ENCODE peak calls at places on chromosomes 7 and 10, in seven cellular contexts. Q is astrocyte, L is hepatocyte, N is SK-N-SH, E is fibroblast of lung, H is PC-3, Z is mammary epithelial cell. O is an unnamed sample.

GRCh38 chr10:3785849-3786290 is 861 bp upstream of the KLF6 start:
- DNase-seq in Z (peak; percentile 52), Q (peak; percentile 28), L (peak; percentile 48), N (peak; percentile 67), H (no peak), E (peak; percentile 68), O (peak; percentile 47)

GRCh38 chr10:131842351-131843088 is 58.3 kb upstream of the PPP2R2D start:
- DNase-seq in Z (no peak), Q (no peak), E (no peak), N (no peak), L (no peak), H (no peak), O (no peak)

GRCh38 chr10:121352456-121352855 is 245.8 kb downstream of the FGFR2 start:
- DNase-seq in E (no peak), Z (peak; percentile 25), H (no peak), Q (no peak), L (peak; percentile 37), N (no peak), O (no peak)

GRCh38 chr7:80942261-80943041 is 23.6 kb upstream of the SEMA3C start:
- DNase-seq in N (peak; percentile 38), H (peak; percentile 95), Q (peak; percentile 98), L (peak; percentile 83), Z (peak; percentile 99), E (peak; percentile 96), O (peak; percentile 56)

GRCh38 chr10:7397636-7398035 is 13.2 kb downstream of the SFMBT2 start:
- DNase-seq in N (no peak), Z (no peak), E (no peak), H (no peak), L (no peak), Q (no peak), O (no peak)

GRCh38 chr7:2224934-2225333 is 7.8 kb downstream of the MAD1L1 start:
- DNase-seq in Q (no peak), N (no peak), H (peak; percentile 87), L (no peak), E (no peak), Z (peak; percentile 54), O (no peak)

GRCh38 chr10:4677296-4678021 is 148.5 kb upstream of the AKR1E2 start:
- DNase-seq in H (peak; percentile 68), Z (peak; percentile 94), Q (peak; percentile 77), N (no peak), L (peak; percentile 48), E (peak; percentile 94), O (no peak)

GRCh38 chr7:76356823-76357222 is 2.0 kb downstream of the YWHAG start:
- DNase-seq in E (no peak), N (peak; percentile 57), Q (no peak), Z (peak; percentile 67), L (peak; percentile 54), H (peak; percentile 75), O (no peak)

GRCh38 chr10:50876409-50876808 is 9.0 kb downstream of the A1CF start:
- DNase-seq in N (no peak), Z (no peak), H (no peak), E (no peak), L (no peak), Q (no peak), O (no peak)

GRCh38 chr7:70215491-70215890 is 617.2 kb downstream of the AUTS2 start:
- DNase-seq in Z (peak; percentile 3), E (peak; percentile 8), Q (peak; percentile 78), N (no peak), H (no peak), L (no peak), O (no peak)

GRCh38 chr7:47332213-47332612 is 249.7 kb downstream of the TNS3 start:
- DNase-seq in N (no peak), E (no peak), Q (no peak), H (no peak), L (no peak), Z (no peak), O (no peak)

GRCh38 chr10:83680470-83680891 is 458.8 kb upstream of the GHITM start:
- DNase-seq in E (no peak), H (no peak), L (no peak), Z (no peak), Q (no peak), N (no peak), O (peak; percentile 91)

GRCh38 chr10:790821-791551 is 101.5 kb upstream of the DIP2C start:
- DNase-seq in Q (no peak), Z (no peak), N (peak; percentile 10), H (no peak), L (no peak), E (no peak), O (no peak)

GRCh38 chr10:122780391-122780790 is 65.3 kb downstream of the CUZD1 start:
- DNase-seq in E (no peak), Q (peak; percentile 9), N (no peak), L (no peak), Z (peak; percentile 40), H (peak; percentile 52), O (no peak)

GRCh38 chr7:41771717-41772116 is 68.8 kb upstream of the INHBA start:
- DNase-seq in H (no peak), Q (no peak), Z (no peak), E (no peak), L (no peak), N (no peak), O (no peak)

GRCh38 chr10:86363184-86363832 is 3.3 kb downstream of the GRID1 start:
- DNase-seq in H (no peak), Z (peak; percentile 26), L (peak; percentile 81), Q (no peak), N (no peak), E (no peak), O (no peak)

GRCh38 chr10:59847326-59847725 is 59.0 kb downstream of the CCDC6 start:
- DNase-seq in N (no peak), E (no peak), L (no peak), H (no peak), Q (no peak), Z (no peak), O (no peak)

GRCh38 chr10:78462221-78462620 is 428.6 kb downstream of the RPS24 start:
- DNase-seq in L (no peak), E (no peak), H (peak; percentile 70), N (no peak), Q (peak; percentile 43), Z (no peak), O (no peak)

GRCh38 chr10:133465950-133466474 is 12.3 kb downstream of the SCART1 start:
- DNase-seq in E (no peak), Z (no peak), H (no peak), Q (no peak), L (no peak), N (no peak), O (no peak)

GRCh38 chr7:149866817-149867447 is 6.8 kb upstream of the ATP6V0E2 start:
- DNase-seq in Z (no peak), L (no peak), N (no peak), H (no peak), Q (peak; percentile 52), E (peak; percentile 70), O (no peak)

GRCh38 chr7:47501406-47501805 is 80.5 kb downstream of the TNS3 start:
- DNase-seq in N (no peak), Q (peak; percentile 91), E (peak; percentile 94), H (no peak), Z (no peak), L (peak; percentile 67), O (no peak)

GRCh38 chr10:133474833-133475734 is 21.3 kb downstream of the SCART1 start:
- DNase-seq in Q (no peak), E (no peak), Z (no peak), H (no peak), L (no peak), N (peak; percentile 11), O (no peak)

GRCh38 chr10:54769051-54769450 is 32.0 kb downstream of the PCDH15 start:
- DNase-seq in H (no peak), Z (no peak), N (no peak), E (no peak), Q (no peak), L (no peak), O (no peak)

GRCh38 chr7:97845622-97846203 is 26.5 kb downstream of the ASNS start:
- DNase-seq in Z (no peak), E (peak; percentile 40), Q (no peak), L (peak; percentile 35), N (peak; percentile 52), H (peak; percentile 58), O (peak; percentile 36)

GRCh38 chr10:69389827-69390490 is 26.8 kb downstream of the TACR2 start:
- DNase-seq in H (peak; percentile 66), Q (peak; percentile 32), L (no peak), E (peak; percentile 45), N (no peak), Z (no peak), O (no peak)

GRCh38 chr7:129376076-129376777 is 58.0 kb upstream of the STRIP2 start:
- DNase-seq in Q (peak; percentile 7), E (peak; percentile 43), Z (peak; percentile 26), N (peak; percentile 52), H (peak; percentile 71), L (peak; percentile 71), O (peak; percentile 76)

GRCh38 chr10:13087601-13087985 is 12.4 kb upstream of the OPTN start:
- DNase-seq in L (no peak), N (no peak), Q (no peak), Z (no peak), E (no peak), H (no peak), O (no peak)

GRCh38 chr7:149181136-149181790 is 14.1 kb upstream of the ZNF282 start:
- DNase-seq in E (no peak), N (no peak), L (no peak), H (no peak), Q (no peak), Z (peak; percentile 51), O (no peak)

GRCh38 chr7:1572111-1572510 is 2.3 kb upstream of the PSMG3 start:
- DNase-seq in Q (no peak), E (no peak), L (no peak), H (no peak), N (no peak), Z (no peak), O (no peak)

GRCh38 chr10:101961591-101962498 is 94.1 kb downstream of the ARMH3 start:
- DNase-seq in L (peak; percentile 8), E (peak; percentile 68), Q (peak; percentile 22), H (peak; percentile 43), N (no peak), Z (no peak), O (no peak)
- H3K4me2 ChIP-seq in L (no peak overlapping the region), E (peak overlapping the region; percentile 4), Q (peak overlapping the region; percentile 5), H (peak overlapping the region; percentile 36), N (peak overlapping the region; percentile 16), Z (no peak overlapping the region), O (no peak overlapping the region)

GRCh38 chr10:87842220-87842641 is 21.1 kb downstream of the KLLN start:
- DNase-seq in L (peak; percentile 75), E (no peak), H (peak; percentile 93), Z (peak; percentile 96), Q (peak; percentile 52), N (no peak), O (no peak)
- H3K4me1 ChIP-seq in L (peaks cover 3% of the 10 kb centered on the region), E (peaks cover 2% of the 10 kb centered on the region), H (peaks cover 47% of the 10 kb centered on the region), Z (peaks cover 47% of the 10 kb centered on the region), Q (peaks cover 14% of the 10 kb centered on the region), N (no peaks in the 10 kb centered on the region), O (peaks cover 11% of the 10 kb centered on the region)

DNA sequence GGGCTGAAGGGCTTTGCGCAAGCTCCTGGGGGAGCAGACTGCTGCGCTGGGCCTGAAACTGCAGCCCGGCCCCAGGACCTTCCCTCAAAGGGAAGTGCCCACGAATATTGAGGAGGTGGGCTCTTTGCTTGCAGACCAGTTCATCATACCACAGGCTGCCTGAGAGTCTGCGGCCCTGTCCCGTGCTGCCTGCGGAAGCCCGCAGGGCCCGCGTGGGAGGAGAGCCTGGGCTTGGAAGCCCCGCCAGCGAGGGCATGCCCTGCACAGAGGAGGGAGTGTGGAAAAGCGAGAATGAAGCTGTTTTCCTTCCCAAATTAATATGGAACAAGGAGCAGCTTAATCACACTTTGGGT is 83.6 kb upstream of the MKI67 start:
- DNase-seq in H (no peak), Z (no peak), E (no peak), L (no peak), N (no peak), Q (no peak), O (no peak)
- H3K4me3 ChIP-seq in H (no peak overlapping the region), Z (no peak overlapping the region), E (no peak overlapping the region), L (no peak overlapping the region), N (no peak overlapping the region), Q (no peak overlapping the region), O (no peak overlapping the region)

GRCh38 chr10:6300784-6301180 is 98.0 kb downstream of the PFKFB3 start:
- DNase-seq in Z (no peak), L (no peak), Q (no peak), N (no peak), E (no peak), H (no peak), O (no peak)
- H3K4me2 ChIP-seq in Z (no peak overlapping the region), L (peak overlapping the region; percentile 19), Q (peak overlapping the region; percentile 7), N (no peak overlapping the region), E (no peak overlapping the region), H (no peak overlapping the region), O (peak overlapping the region; percentile 85)

O was measured in MM.1S.